ENCODE peak calls at places on chromosomes 4 and X, in ten cellular contexts. J is stomach; P is NCI-H69; K is Panc1; U is esophagus squamous epithelium; L is stimulated activated CD4-positive, alpha-beta T cell treated with anti-CD3 and anti-CD28 coated beads, Interleukin-1b, Interleukin-23, amount 100 ng/mL, for 24 hours; H is activated CD4-positive, alpha-beta T cell treated with anti-CD3 and anti-CD28 coated beads, Interleukin-2, amount 50 U/mL, for 24 hours; S is activated naive CD4-positive, alpha-beta T cell treated with anti-CD3 and anti-CD28 coated beads for 36 hours; Y is Calu3; O is left ventricle myocardium inferior. F is an unnamed sample.

GRCh38 chr4:151955721-151956340 is 195.0 kb upstream of the GATB start:
- DNase-seq in J (no peak), P (no peak), K (no peak), U (no peak), L (no peak), H (no peak), S (no peak), Y (no peak), O (no peak), F (no peak)

GRCh38 chr4:38132140-38132673 is 172.0 kb downstream of the PTTG2 start:
- DNase-seq in J (no peak), P (peak), K (no peak), U (no peak), L (peak), H (peak), S (peak), Y (no peak), O (no peak), F (peak)

GRCh38 chr4:151799417-151800030 is 38.7 kb upstream of the GATB start:
- DNase-seq in J (no peak), P (no peak), K (no peak), U (no peak), L (no peak), H (no peak), S (no peak), Y (no peak), O (no peak), F (no peak)

GRCh38 chr4:159374749-159375535 is 272.1 kb downstream of the RAPGEF2 start:
- DNase-seq in J (no peak), P (no peak), K (no peak), U (no peak), L (no peak), H (no peak), S (no peak), Y (no peak), O (no peak), F (no peak)

GRCh38 chr4:4677825-4678522 is 136.1 kb upstream of the STX18 start:
- DNase-seq in J (no peak), P (peak), K (no peak), U (no peak), L (no peak), H (no peak), S (no peak), Y (no peak), O (no peak), F (no peak)

GRCh38 chr4:76547167-76547760 is 112.2 kb downstream of the SHROOM3 start:
- DNase-seq in J (no peak), P (no peak), K (no peak), U (no peak), L (no peak), H (no peak), S (no peak), Y (no peak), O (no peak), F (no peak)

GRCh38 chr4:680931-681645 is 6.7 kb downstream of the MYL5 start:
- DNase-seq in J (peak), P (peak), K (no peak), U (no peak), L (no peak), H (no peak), S (peak), Y (peak), O (peak), F (no peak)

GRCh38 chrX:151828434-151829080 is 84.1 kb upstream of the MAGEA4 start:
- DNase-seq in J (no peak), P (no peak), K (no peak), U (no peak), L (no peak), H (no peak), S (no peak), Y (no peak), O (no peak), F (no peak)

GRCh38 chr4:161555689-161556660 is 607.8 kb downstream of the FSTL5 start:
- DNase-seq in J (no peak), P (peak), K (peak), U (no peak), L (no peak), H (no peak), S (no peak), Y (no peak), O (no peak), F (no peak)

GRCh38 chr4:24887881-24888430 is 24.9 kb downstream of the CCDC149 start:
- DNase-seq in J (no peak), P (no peak), K (no peak), U (no peak), L (no peak), H (no peak), S (no peak), Y (no peak), O (no peak), F (no peak)

GRCh38 chr4:120691106-120691505 is 231.4 kb downstream of the PRDM5 start:
- DNase-seq in J (no peak), P (no peak), K (no peak), U (no peak), L (no peak), H (no peak), S (no peak), Y (no peak), O (no peak), F (no peak)

GRCh38 chr4:4327652-4328121 is 37.6 kb downstream of the ZBTB49 start:
- DNase-seq in J (no peak), P (peak), K (no peak), U (no peak), L (no peak), H (no peak), S (no peak), Y (no peak), O (peak), F (no peak)

GRCh38 chrX:154000051-154000450 is 19.7 kb downstream of the IRAK1 start:
- DNase-seq in J (no peak), P (peak), K (no peak), U (no peak), L (no peak), H (no peak), S (no peak), Y (no peak), O (no peak), F (no peak)

GRCh38 chrX:130825509-130825908 is 77.5 kb downstream of the ENOX2 start:
- DNase-seq in J (no peak), P (peak), K (no peak), U (no peak), L (no peak), H (no peak), S (no peak), Y (no peak), O (no peak), F (no peak)

GRCh38 chrX:40104649-40105015 is 6.9 kb upstream of the BCOR start:
- DNase-seq in J (peak), P (peak), K (no peak), U (no peak), L (no peak), H (no peak), S (no peak), Y (peak), O (peak), F (no peak)

GRCh38 chrX:41184312-41184711 is 99.1 kb downstream of the USP9X start:
- DNase-seq in J (no peak), P (no peak), K (no peak), U (no peak), L (no peak), H (no peak), S (no peak), Y (no peak), O (no peak), F (no peak)

GRCh38 chr4:158285429-158286216 is 75.3 kb downstream of the TMEM144 start:
- DNase-seq in J (no peak), P (peak), K (no peak), U (no peak), L (no peak), H (no peak), S (no peak), Y (no peak), O (no peak), F (no peak)